ENCODE peak calls at places on chromosomes 7 and 10, in six cellular contexts. F, R, O, D, I and P are unnamed samples.

GRCh38 chr7:10708447-10708846 is 265.2 kb upstream of the PHF14 start:
- DNase-seq in F (no peak), R (no peak), O (no peak), D (no peak), I (no peak), P (no peak)

GRCh38 chr10:95333997-95334792 is 43.4 kb upstream of the PDLIM1 start:
- DNase-seq in F (no peak), R (no peak), O (peak), D (no peak), I (no peak), P (peak)

GRCh38 chr10:101612086-101612485 is 24.0 kb downstream of the DPCD start:
- DNase-seq in F (no peak), R (no peak), O (no peak), D (no peak), I (no peak), P (no peak)

GRCh38 chr10:112201334-112201733 is 17.8 kb upstream of the GPAM start:
- DNase-seq in F (no peak), R (no peak), O (no peak), D (no peak), I (no peak), P (no peak)

GRCh38 chr7:131623154-131623553 is 66.7 kb upstream of the PODXL start:
- DNase-seq in F (no peak), R (no peak), O (no peak), D (no peak), I (no peak), P (no peak)

GRCh38 chr7:75842836-75843446 is 29.3 kb upstream of the CCL24 start:
- DNase-seq in F (no peak), R (no peak), O (peak), D (no peak), I (peak), P (peak)

GRCh38 chr7:131157530-131158243 is 170.0 kb upstream of the MKLN1 start:
- DNase-seq in F (no peak), R (no peak), O (peak), D (no peak), I (no peak), P (peak)

GRCh38 chr10:35462491-35462934 is 126.2 kb downstream of the CCNY start:
- DNase-seq in F (no peak), R (no peak), O (no peak), D (no peak), I (peak), P (no peak)

GRCh38 chr10:50625663-50626062 is 1.9 kb upstream of the SGMS1 start:
- DNase-seq in F (no peak), R (no peak), O (no peak), D (no peak), I (peak), P (no peak)